ENCODE peak calls at places on chromosomes 13 and 19, in four cellular contexts. J, W, F and T are unnamed samples.

GRCh38 chr19:18292460-18292809 is 11.0 kb upstream of the JUND start:
- DNase-seq in J (peak), W (no peak), F (no peak), T (peak)

GRCh38 chr13:93397619-93398018 is 171.0 kb downstream of the GPC6 start:
- DNase-seq in J (no peak), W (no peak), F (no peak), T (no peak)

GRCh38 chr13:36919206-36919832 is 719 bp downstream of the SMAD9 start:
- DNase-seq in J (peak), W (peak), F (peak), T (peak)

GRCh38 chr19:47374876-47375693 is 26.0 kb downstream of the DHX34 start:
- DNase-seq in W (no peak), F (no peak), J (no peak), T (no peak)

GRCh38 chr19:36265064-36265463 is 50.2 kb downstream of the ZNF146 start:
- DNase-seq in F (peak), J (no peak), W (no peak), T (no peak)

GRCh38 chr13:45335397-45336024 is 5.5 kb downstream of the TPT1 start:
- DNase-seq in W (no peak), F (no peak), J (no peak), T (no peak)

GRCh38 chr19:2619076-2619475 is 83.4 kb downstream of the GNG7 start:
- DNase-seq in F (no peak), W (no peak), J (no peak), T (no peak)

GRCh38 chr19:33621811-33622504 is at the start of gene CHST8:
- DNase-seq in W (no peak), J (peak), F (peak), T (peak)

GRCh38 chr13:65595881-65596280 is 1634.3 kb downstream of the PCDH9 start:
- DNase-seq in J (no peak), W (peak), F (no peak), T (no peak)

GRCh38 chr13:62997038-62997619 is 1581.5 kb upstream of the PCDH20 start:
- DNase-seq in J (no peak), F (no peak), W (no peak), T (no peak)

GRCh38 chr19:12784871-12785430 is 6.3 kb upstream of the JUNB start:
- DNase-seq in J (no peak), F (no peak), W (peak), T (no peak)

DNA sequence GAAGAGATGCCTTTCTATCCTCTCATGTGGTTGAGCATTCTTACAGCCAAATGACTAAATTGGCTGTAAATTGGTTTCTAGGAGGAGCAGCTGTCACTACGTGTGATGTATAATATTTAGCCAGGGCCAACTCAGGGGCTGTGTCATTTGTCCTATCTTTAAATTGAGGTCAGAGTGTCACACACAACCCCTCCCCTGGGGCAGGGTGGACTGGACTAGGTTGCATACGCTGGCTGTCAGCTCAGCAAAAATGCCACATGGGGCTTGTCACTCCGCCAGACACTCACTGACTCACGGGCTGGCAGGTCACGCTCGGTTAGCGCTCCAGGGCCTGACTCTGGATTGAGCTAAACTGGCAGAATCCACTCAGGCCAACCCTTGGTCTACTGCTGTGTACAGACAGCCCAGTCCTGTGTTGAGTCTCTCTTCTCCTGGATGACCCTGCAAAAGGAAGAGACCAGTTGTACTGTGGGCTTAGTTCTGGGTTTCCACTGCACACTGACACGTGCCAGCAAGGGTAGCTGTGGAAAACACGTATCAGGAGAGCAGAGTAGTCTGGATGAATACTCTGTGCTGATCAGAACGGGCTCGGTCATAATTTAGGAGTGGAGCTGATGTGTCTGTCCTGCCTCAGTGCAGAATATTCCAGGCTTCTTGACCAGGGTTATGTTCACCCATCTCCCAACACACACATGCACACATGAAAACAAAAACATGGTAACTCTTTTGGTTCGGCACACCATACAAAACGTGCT is 29.1 kb downstream of the SHISA2 start:
- DNase-seq in F (peak), J (peak), W (peak), T (peak)
- H3K27ac ChIP-seq in F (peak), J (no peak), W (no peak), T (peak)

DNA sequence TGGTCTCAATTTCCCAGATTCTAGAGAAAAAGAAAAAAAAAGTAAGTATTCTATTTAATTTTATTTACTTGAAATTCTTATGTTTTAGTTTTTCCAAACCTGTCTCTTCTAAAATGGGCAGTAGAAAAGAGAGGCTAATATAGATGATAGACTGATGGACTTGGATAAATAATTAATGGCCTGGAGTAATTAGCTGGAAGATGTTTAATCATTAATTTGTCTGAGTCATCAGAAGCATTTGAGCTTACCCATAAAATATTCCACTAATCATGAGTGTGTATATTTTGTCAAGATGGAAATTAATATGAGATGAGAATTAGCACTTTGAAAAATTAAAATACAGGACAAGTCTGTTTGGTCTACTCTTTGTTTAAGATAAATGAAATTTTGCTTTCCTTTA is 212.1 kb upstream of the MIR17HG start:
- DNase-seq in F (no peak), J (no peak), W (no peak), T (no peak)
- TF ChIP-seq CTCF in F (no peak), J (no peak), W (no peak), T (no peak)

GRCh38 chr19:38695832-38696732 is 48.2 kb downstream of the CAPN12 start:
- DNase-seq in W (no peak), J (no peak), F (no peak), T (no peak)
- H3K27ac ChIP-seq in W (no peak), J (peak), F (peak), T (peak)

GRCh38 chr19:8340341-8341096 is 2.5 kb downstream of the KANK3 start:
- DNase-seq in W (no peak), J (no peak), F (peak), T (no peak)

GRCh38 chr19:8338835-8339234 is 4.2 kb downstream of the KANK3 start:
- DNase-seq in W (no peak), F (no peak), J (no peak), T (no peak)

GRCh38 chr19:8342684-8343482 is at the start of gene KANK3:
- DNase-seq in F (peak), J (peak), W (peak), T (peak)

GRCh38 chr19:8342316-8342683 is 762 bp downstream of the KANK3 start:
- DNase-seq in J (no peak), F (no peak), W (no peak), T (no peak)

DNA sequence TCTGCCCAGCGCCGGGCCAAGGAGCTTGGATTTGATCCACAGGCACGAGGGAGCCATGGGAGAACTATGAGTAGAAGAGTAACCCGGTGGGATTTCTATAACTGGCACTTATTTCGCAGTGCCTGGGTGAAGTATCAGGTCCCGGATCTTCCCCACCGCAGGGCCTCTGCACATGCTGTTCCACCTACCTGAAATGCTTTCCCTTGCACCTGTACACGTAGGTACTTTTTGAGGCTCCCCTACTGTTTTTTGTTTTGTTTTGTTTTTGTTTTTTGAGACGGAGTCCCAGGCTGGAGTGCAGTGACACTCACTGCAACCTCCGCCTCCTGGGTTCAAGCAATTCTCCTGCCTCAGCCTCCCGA is 402 bp upstream of the KANK3 start:
- DNase-seq in F (no peak), W (no peak), J (no peak), T (no peak)
- TF ChIP-seq CTCF in F (no peak), W (no peak), J (no peak), T (no peak)

DNA sequence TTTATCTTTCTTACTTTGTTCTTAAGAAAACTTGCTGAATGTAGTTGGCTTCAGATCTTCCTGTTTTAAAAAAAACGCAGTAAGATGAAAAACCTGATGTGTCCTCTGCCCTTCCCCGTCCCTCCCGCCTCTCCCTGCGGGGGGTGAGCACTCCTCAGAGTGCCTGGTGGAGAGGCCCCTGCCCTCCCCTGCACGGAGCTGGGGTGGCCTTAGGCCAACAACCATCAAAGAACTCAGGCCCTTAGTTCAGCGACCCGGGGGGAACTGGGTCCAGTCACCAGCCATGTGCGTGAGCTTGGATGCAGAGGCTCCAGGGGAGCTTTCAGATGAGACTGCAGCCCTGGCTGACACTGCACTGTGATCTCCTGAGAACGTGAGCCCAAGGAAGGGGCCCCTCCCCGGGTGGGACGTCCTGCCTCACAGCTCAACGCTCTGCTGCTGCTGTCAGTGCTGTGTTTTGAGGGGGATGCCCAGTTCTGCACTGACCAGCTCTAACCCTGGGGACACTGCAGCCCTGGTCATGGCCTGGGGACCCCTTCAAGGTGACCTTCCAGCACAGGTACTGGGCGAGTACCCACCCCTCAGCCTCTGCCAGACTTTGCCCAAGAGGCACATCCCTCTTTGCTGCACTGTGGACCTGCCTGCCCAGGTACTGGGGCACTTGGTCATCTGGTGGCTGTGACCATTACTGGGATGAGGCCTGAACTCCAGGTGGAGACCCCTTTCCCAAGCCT is 42.7 kb downstream of the ANKRD10 start:
- DNase-seq in F (no peak), W (no peak), J (no peak), T (no peak)
- H3K27ac ChIP-seq in F (no peak), W (no peak), J (no peak), T (peak)